ENCODE peak calls at places on chromosomes 12 and 14, in four cellular contexts. X is PC-9, L is stomach, H is A549. A is an unnamed sample.
A peak's percentile ranks its signal among the peaks of the same experiment; 100 is the strongest.

GRCh38 chr14:75204106-75204505 is 27.7 kb upstream of the TMED10 start:
- DNase-seq in X (peak; percentile 75), L (no peak), H (no peak), A (no peak)

GRCh38 chr12:50082644-50083043 is 2.5 kb upstream of the SMARCD1 start:
- DNase-seq in X (no peak), L (no peak), H (peak; percentile 89), A (no peak)

GRCh38 chr14:96249016-96249415 is 7.0 kb upstream of the BDKRB1 start:
- DNase-seq in X (no peak), L (no peak), H (peak; percentile 69), A (no peak)

GRCh38 chr12:92118826-92119536 is 26.7 kb downstream of the BTG1 start:
- DNase-seq in X (no peak), L (no peak), H (no peak), A (no peak)

GRCh38 chr14:76918751-76919421 is 92.7 kb downstream of the LRRC74A start:
- DNase-seq in X (peak; percentile 98), L (peak; percentile 97), H (peak; percentile 96), A (peak; percentile 94)

GRCh38 chr12:52873832-52874572 is 25.2 kb upstream of the KRT78 start:
- DNase-seq in X (peak; percentile 91), L (peak; percentile 87), H (peak; percentile 96), A (peak; percentile 92)

GRCh38 chr12:105084251-105085250 is at the start of gene ALDH1L2:
- DNase-seq in X (no peak), L (peak; percentile 88), H (peak; percentile 90), A (peak; percentile 85)

GRCh38 chr12:77928078-77928477 is 97.4 kb downstream of the NAV3 start:
- DNase-seq in X (no peak), L (no peak), H (no peak), A (no peak)

GRCh38 chr12:22982635-22983034 is 357.7 kb downstream of the ETNK1 start:
- DNase-seq in X (no peak), L (no peak), H (no peak), A (no peak)

GRCh38 chr12:1367731-1368285 is 226.6 kb downstream of the FBXL14 start:
- DNase-seq in X (no peak), L (no peak), H (no peak), A (no peak)

GRCh38 chr14:73460691-73461127 is 2.4 kb upstream of the NUMB start:
- DNase-seq in X (no peak), L (no peak), H (no peak), A (peak; percentile 70)

GRCh38 chr14:21145437-21145836 is 10.4 kb downstream of the OR5AU1 start:
- DNase-seq in X (no peak), L (no peak), H (no peak), A (no peak)

GRCh38 chr14:69398053-69398817 is at the start of the genes ERH and SLC39A9:
- DNase-seq in X (peak; percentile 95), L (peak; percentile 96), H (peak; percentile 98), A (peak; percentile 98)

GRCh38 chr12:7060353-7060954 is at the start of gene C1S:
- DNase-seq in X (peak; percentile 69), L (peak; percentile 39), H (peak; percentile 95), A (peak; percentile 83)

GRCh38 chr14:100824156-100824555 is 1.8 kb upstream of the MEG3 start:
- DNase-seq in X (no peak), L (no peak), H (no peak), A (peak; percentile 77)

GRCh38 chr14:95507174-95507573 is 9.3 kb downstream of the SYNE3 start:
- DNase-seq in X (peak; percentile 91), L (peak; percentile 67), H (no peak), A (peak; percentile 88)

GRCh38 chr12:15664491-15664890 is 124.7 kb downstream of the EPS8 start:
- DNase-seq in X (no peak), L (no peak), H (peak; percentile 56), A (no peak)

GRCh38 chr14:77275041-77275854 is 4.2 kb upstream of the NGB start:
- DNase-seq in X (no peak), L (no peak), H (no peak), A (no peak)

GRCh38 chr12:22333186-22333745 is 1.2 kb downstream of the ST8SIA1 start:
- DNase-seq in X (no peak), L (no peak), H (no peak), A (no peak)

GRCh38 chr12:87820524-87821194 is 208.5 kb downstream of the C12orf50 start:
- DNase-seq in X (peak; percentile 44), L (no peak), H (peak; percentile 91), A (no peak)

GRCh38 chr14:89787525-89787924 is 167.0 kb downstream of the EFCAB11 start:
- DNase-seq in X (no peak), L (no peak), H (no peak), A (no peak)

GRCh38 chr12:116594325-116595038 is 35.3 kb downstream of the MAP1LC3B2 start:
- DNase-seq in X (no peak), L (no peak), H (no peak), A (no peak)

GRCh38 chr14:67357583-67358354 is 1.8 kb downstream of the ATP6V1D start:
- DNase-seq in X (no peak), L (no peak), H (no peak), A (no peak)

GRCh38 chr12:49811136-49811535 is 17.1 kb downstream of the NCKAP5L start:
- DNase-seq in X (no peak), L (no peak), H (no peak), A (no peak)

GRCh38 chr12:66296171-66296683 is 6.1 kb upstream of the HELB start:
- DNase-seq in X (no peak), L (no peak), H (no peak), A (no peak)

GRCh38 chr14:32710351-32711102 is 228.2 kb upstream of the NPAS3 start:
- DNase-seq in X (no peak), L (no peak), H (no peak), A (no peak)

GRCh38 chr12:11762723-11763326 is 113.4 kb downstream of the ETV6 start:
- DNase-seq in X (no peak), L (no peak), H (no peak), A (no peak)

GRCh38 chr12:18612971-18613370 is 124.8 kb downstream of the PLCZ1 start:
- DNase-seq in X (no peak), L (no peak), H (no peak), A (no peak)

GRCh38 chr12:121799175-121799841 is 4.5 kb upstream of the SETD1B start:
- DNase-seq in X (peak; percentile 78), L (peak; percentile 61), H (peak; percentile 94), A (peak; percentile 97)
- H3K4me3 ChIP-seq in X (peak overlapping the region; percentile 74), L (peak overlapping the region; percentile 87), H (peak overlapping the region; percentile 60), A (no peak overlapping the region)

GRCh38 chr12:124422570-124423523 is 128.0 kb downstream of the RFLNA start:
- DNase-seq in X (peak; percentile 84), L (peak; percentile 92), H (peak; percentile 98), A (peak; percentile 97)

GRCh38 chr12:124420972-124421674 is 126.2 kb downstream of the RFLNA start:
- DNase-seq in X (no peak), L (no peak), H (no peak), A (peak; percentile 78)

GRCh38 chr12:124420041-124420765 is 125.3 kb downstream of the RFLNA start:
- DNase-seq in X (no peak), L (no peak), H (no peak), A (no peak)

GRCh38 chr12:124423683-124424515 is 129.0 kb downstream of the RFLNA start:
- DNase-seq in X (no peak), L (no peak), H (no peak), A (no peak)

GRCh38 chr12:124422142-124422569 is 127.3 kb downstream of the RFLNA start:
- DNase-seq in X (peak; percentile 69), L (peak; percentile 77), H (peak; percentile 58), A (no peak)
- H3K9me3 ChIP-seq in X (no peaks in the 10 kb centered on the region), L (no peaks in the 10 kb centered on the region), H (no peaks in the 10 kb centered on the region), A (no peaks in the 10 kb centered on the region)

DNA sequence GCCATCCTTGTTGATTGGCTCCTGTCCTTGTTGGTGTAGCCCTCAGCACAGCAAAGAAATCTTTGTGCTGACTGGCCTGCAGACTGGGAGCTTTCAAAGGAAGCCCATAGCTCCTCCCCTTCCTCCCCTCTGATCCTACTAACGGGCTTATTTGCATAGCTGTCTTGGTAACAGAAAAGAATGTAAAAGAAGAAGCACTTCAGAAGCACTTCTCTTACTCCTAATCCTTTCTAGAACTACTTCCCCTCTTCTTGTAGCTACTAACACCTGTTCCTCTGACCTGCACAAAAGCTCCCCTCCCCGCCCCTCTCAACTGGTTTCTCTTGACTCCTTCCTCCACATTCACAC is 14.3 kb upstream of the RIC8B start:
- DNase-seq in X (no peak), L (no peak), H (no peak), A (no peak)
- H3K4me3 ChIP-seq in X (no peak overlapping the region), L (no peak overlapping the region), H (no peak overlapping the region), A (no peak overlapping the region)

DNA sequence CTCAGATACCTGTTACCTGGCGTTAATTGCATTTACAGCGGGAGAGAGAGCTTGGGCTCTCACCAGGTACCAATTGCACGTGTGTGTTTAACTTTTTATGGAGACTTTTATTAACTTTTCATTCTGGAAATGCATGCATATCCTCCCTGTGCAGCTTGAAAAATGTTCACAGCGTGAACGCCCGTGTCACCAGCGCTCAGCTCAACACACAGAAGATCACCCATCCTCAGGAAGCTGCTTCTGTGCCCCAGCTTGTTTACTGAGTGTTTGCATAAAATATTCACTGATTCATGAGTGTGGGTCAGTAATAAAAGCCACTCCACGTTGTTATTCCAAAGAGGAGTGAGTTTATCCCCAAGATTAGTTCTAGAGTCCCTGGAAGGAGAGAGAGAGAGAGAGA is 75.5 kb upstream of the FZD10 start:
- DNase-seq in X (no peak), L (no peak), H (no peak), A (no peak)
- H3K9me3 ChIP-seq in X (no peaks in the 10 kb centered on the region), L (peaks cover 12% of the 10 kb centered on the region), H (peaks cover 7% of the 10 kb centered on the region), A (no peaks in the 10 kb centered on the region)

DNA sequence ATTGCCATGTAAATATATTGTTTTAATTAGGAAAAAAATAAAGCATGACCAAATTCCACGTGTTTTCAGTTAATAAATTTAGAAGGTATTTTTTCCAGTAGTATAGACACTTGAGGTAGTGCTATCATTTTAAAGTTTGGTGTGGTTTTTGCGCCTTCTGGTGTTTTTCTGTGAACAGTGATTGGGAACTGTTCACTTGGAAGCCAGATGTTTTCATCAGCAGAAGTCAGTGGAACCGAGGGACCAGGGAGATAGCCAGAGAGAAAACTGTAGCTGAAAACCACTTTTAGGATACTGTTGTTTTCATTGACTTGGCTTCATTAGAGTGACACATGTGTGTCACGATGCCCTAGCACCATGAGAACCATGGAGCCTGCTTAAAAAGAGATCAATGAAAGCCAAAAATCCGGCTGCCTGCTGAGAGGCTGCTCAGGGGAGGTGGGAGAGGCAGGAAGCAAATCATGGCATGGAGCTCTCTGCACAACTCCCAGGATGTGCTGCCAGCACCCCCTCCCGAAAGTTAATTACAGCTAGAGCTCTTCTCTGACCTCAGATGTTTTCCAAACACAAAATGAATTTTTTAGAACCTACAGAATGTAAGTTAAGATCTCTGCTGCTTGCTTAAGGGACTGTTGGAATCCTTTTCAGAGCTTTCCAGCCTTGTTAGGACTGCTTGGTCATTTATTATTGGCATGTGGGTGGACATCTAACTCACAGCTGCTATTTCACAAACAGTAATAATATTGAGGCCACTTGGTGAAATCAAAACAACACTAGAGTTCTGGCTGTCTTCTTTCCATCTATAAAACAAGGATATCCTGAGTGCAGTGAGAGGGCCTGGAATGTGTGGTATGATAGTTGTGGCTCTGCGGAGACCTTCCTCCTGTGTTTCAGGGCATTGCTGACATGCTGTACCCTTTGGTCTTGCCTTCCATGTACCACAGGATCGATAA is 192.3 kb downstream of the ANO4 start:
- DNase-seq in X (no peak), L (no peak), H (no peak), A (no peak)
- H3K4me3 ChIP-seq in X (no peak overlapping the region), L (no peak overlapping the region), H (no peak overlapping the region), A (no peak overlapping the region)

GRCh38 chr12:34403706-34404376 is 381.5 kb downstream of the ALG10 start:
- DNase-seq in X (no peak), L (peak; percentile 17), H (no peak), A (peak; percentile 10)
- H3K9me3 ChIP-seq in X (peaks cover 3% of the 10 kb centered on the region), L (peaks cover 100% of the 10 kb centered on the region), H (peaks cover 11% of the 10 kb centered on the region), A (peaks cover 15% of the 10 kb centered on the region)

A was measured in adrenal gland.